ENCODE peak calls at places on chromosomes 4 and X, in seven cellular contexts. B, O, Y, S, J, N and G are unnamed samples.

GRCh38 chrX:69015156-69015555 is 150.1 kb downstream of the PJA1 start:
- DNase-seq in B (no peak), O (no peak), Y (no peak), S (peak; percentile 52), J (no peak), N (no peak), G (no peak)

GRCh38 chr4:164501074-164501473 is 252.9 kb upstream of the SMIM31 start:
- DNase-seq in B (peak; percentile 44), O (no peak), Y (no peak), S (no peak), J (no peak), N (no peak), G (no peak)

GRCh38 chr4:171017596-171017995 is 795.6 kb upstream of the GALNTL6 start:
- DNase-seq in B (no peak), O (no peak), Y (no peak), S (no peak), J (no peak), N (no peak), G (no peak)

GRCh38 chr4:6342530-6343293 is 73.1 kb downstream of the WFS1 start:
- DNase-seq in B (no peak), O (no peak), Y (peak; percentile 57), S (peak; percentile 64), J (peak; percentile 60), N (peak; percentile 16), G (no peak)

GRCh38 chr4:59258002-59258401 is 1942.1 kb upstream of the ADGRL3 start:
- DNase-seq in B (no peak), O (no peak), Y (no peak), S (no peak), J (no peak), N (no peak), G (no peak)

GRCh38 chrX:119410027-119410819 is 11.1 kb downstream of the SLC25A43 start:
- DNase-seq in B (peak; percentile 91), O (peak; percentile 71), Y (no peak), S (peak; percentile 60), J (no peak), N (peak; percentile 77), G (no peak)

GRCh38 chrX:54182194-54182863 is 725 bp downstream of the FAM120C start:
- DNase-seq in B (no peak), O (no peak), Y (peak; percentile 22), S (peak; percentile 59), J (peak; percentile 51), N (peak; percentile 86), G (peak; percentile 46)

GRCh38 chr4:38013461-38014366 is 53.5 kb downstream of the PTTG2 start:
- DNase-seq in B (peak; percentile 76), O (no peak), Y (no peak), S (no peak), J (peak; percentile 86), N (no peak), G (no peak)

GRCh38 chr4:103098746-103099421 is 750 bp downstream of the BDH2 start:
- DNase-seq in B (no peak), O (no peak), Y (no peak), S (no peak), J (no peak), N (no peak), G (no peak)

GRCh38 chr4:8284391-8284790 is 14.8 kb downstream of the HTRA3 start:
- DNase-seq in B (no peak), O (no peak), Y (no peak), S (no peak), J (no peak), N (peak; percentile 53), G (no peak)

GRCh38 chr4:37798616-37799015 is 27.9 kb upstream of the PGM2 start:
- DNase-seq in B (no peak), O (no peak), Y (no peak), S (no peak), J (no peak), N (no peak), G (no peak)

GRCh38 chrX:20438871-20439526 is 172.3 kb upstream of the RPS6KA3 start:
- DNase-seq in B (no peak), O (no peak), Y (no peak), S (no peak), J (no peak), N (no peak), G (no peak)

GRCh38 chr4:5218376-5219069 is 167.2 kb downstream of the STK32B start:
- DNase-seq in B (no peak), O (no peak), Y (no peak), S (no peak), J (no peak), N (peak; percentile 54), G (no peak)

GRCh38 chr4:185742766-185743165 is 69.2 kb downstream of the SORBS2 start:
- DNase-seq in B (peak; percentile 43), O (no peak), Y (no peak), S (no peak), J (no peak), N (no peak), G (no peak)

GRCh38 chrX:24956828-24957227 is 58.9 kb downstream of the ARX start:
- DNase-seq in B (peak; percentile 9), O (no peak), Y (no peak), S (no peak), J (no peak), N (no peak), G (no peak)

GRCh38 chrX:107646736-107647135 is 18.4 kb downstream of the PRPS1 start:
- DNase-seq in B (no peak), O (no peak), Y (no peak), S (no peak), J (no peak), N (no peak), G (no peak)

GRCh38 chrX:22629105-22629725 is 356.5 kb downstream of the CBLL2 start:
- DNase-seq in B (peak; percentile 73), O (no peak), Y (no peak), S (no peak), J (no peak), N (no peak), G (no peak)

GRCh38 chr4:88659061-88659889 is 38.4 kb downstream of the NAP1L5 start:
- DNase-seq in B (peak; percentile 64), O (peak; percentile 51), Y (peak; percentile 64), S (peak; percentile 73), J (peak; percentile 30), N (no peak), G (peak; percentile 8)

GRCh38 chrX:103446665-103447302 is 70.4 kb downstream of the BEX3 start:
- DNase-seq in B (peak; percentile 33), O (no peak), Y (no peak), S (no peak), J (no peak), N (no peak), G (no peak)

GRCh38 chr4:152436384-152436783 is 99.5 kb downstream of the FBXW7 start:
- DNase-seq in B (no peak), O (no peak), Y (no peak), S (no peak), J (no peak), N (no peak), G (no peak)

GRCh38 chr4:91064157-91064853 is 937.1 kb downstream of the CCSER1 start:
- DNase-seq in B (peak; percentile 77), O (no peak), Y (peak; percentile 67), S (no peak), J (peak; percentile 66), N (no peak), G (no peak)

GRCh38 chrX:2784026-2784425 is 32.2 kb downstream of the XG start:
- DNase-seq in B (no peak), O (no peak), Y (no peak), S (peak; percentile 60), J (no peak), N (no peak), G (no peak)

GRCh38 chrX:39445336-39445735 is 644.1 kb downstream of the MID1IP1 start:
- DNase-seq in B (no peak), O (no peak), Y (peak; percentile 33), S (no peak), J (peak; percentile 39), N (no peak), G (no peak)

GRCh38 chrX:54695816-54696487 is 102.1 kb downstream of the ITIH6 start:
- DNase-seq in B (no peak), O (no peak), Y (no peak), S (no peak), J (no peak), N (no peak), G (peak; percentile 34)

GRCh38 chrX:47321978-47322377 is 48.4 kb upstream of the ZNF157 start:
- DNase-seq in B (no peak), O (no peak), Y (no peak), S (no peak), J (no peak), N (no peak), G (no peak)

GRCh38 chrX:41382699-41383645 is 49.0 kb downstream of the DDX3X start:
- DNase-seq in B (peak; percentile 34), O (no peak), Y (no peak), S (no peak), J (no peak), N (no peak), G (no peak)

GRCh38 chrX:101347859-101348451 is 587 bp downstream of the TIMM8A start:
- DNase-seq in B (peak; percentile 5), O (no peak), Y (no peak), S (no peak), J (no peak), N (no peak), G (no peak)

GRCh38 chrX:114201622-114202021 is 382.3 kb upstream of the HTR2C start:
- DNase-seq in B (no peak), O (no peak), Y (no peak), S (no peak), J (no peak), N (no peak), G (no peak)